ENCODE peak calls at places on chromosome 6, in nine cellular contexts. M is HT1080, O is posterior cingulate gyrus, F is left lobe of liver, B is right cardiac atrium, S is fibroblast of pulmonary artery, Q is H9, K is brain microvascular endothelial cell, H is Right ventricle myocardium superior. J is an unnamed sample.

GRCh38 chr6:10695086-10695657 is 400 bp downstream of the PAK1IP1 start:
- DNase-seq in M (no peak), O (no peak), F (no peak), B (no peak), S (peak; percentile 3), Q (no peak), K (no peak), H (no peak), J (no peak)

GRCh38 chr6:13305256-13305650 is 23.1 kb downstream of the TBC1D7 start:
- DNase-seq in M (no peak), O (no peak), F (no peak), B (no peak), S (no peak), Q (no peak), K (no peak), H (no peak), J (no peak)

GRCh38 chr6:156731436-156731835 is 45.7 kb upstream of the ARID1B start:
- DNase-seq in M (peak; percentile 64), O (no peak), F (no peak), B (no peak), S (peak; percentile 31), Q (no peak), K (peak; percentile 16), H (no peak), J (no peak)

GRCh38 chr6:163324928-163325784 is 89.4 kb upstream of the QKI start:
- DNase-seq in M (no peak), O (peak; percentile 56), F (peak; percentile 59), B (peak; percentile 89), S (peak; percentile 26), Q (no peak), K (peak; percentile 36), H (peak; percentile 74), J (no peak)

GRCh38 chr6:37130704-37131103 is 39.2 kb upstream of the PIM1 start:
- DNase-seq in M (peak; percentile 45), O (no peak), F (no peak), B (peak; percentile 58), S (no peak), Q (no peak), K (peak; percentile 41), H (no peak), J (peak; percentile 38)

GRCh38 chr6:11253594-11253993 is 21.1 kb upstream of the NEDD9 start:
- DNase-seq in M (no peak), O (no peak), F (no peak), B (no peak), S (no peak), Q (no peak), K (peak; percentile 28), H (no peak), J (no peak)

GRCh38 chr6:43940393-43941087 is 170.5 kb downstream of the VEGFA start:
- DNase-seq in M (no peak), O (no peak), F (no peak), B (no peak), S (no peak), Q (peak; percentile 12), K (no peak), H (no peak), J (no peak)

GRCh38 chr6:16129623-16130243 is 847 bp downstream of the MYLIP start:
- DNase-seq in M (peak; percentile 16), O (no peak), F (peak; percentile 54), B (peak; percentile 67), S (peak; percentile 24), Q (peak; percentile 36), K (no peak), H (peak; percentile 55), J (no peak)

GRCh38 chr6:44006123-44006871 is 121.0 kb downstream of the MRPL14 start:
- DNase-seq in M (peak; percentile 14), O (no peak), F (no peak), B (no peak), S (no peak), Q (no peak), K (no peak), H (no peak), J (no peak)

GRCh38 chr6:32666420-32667300 is at the start of gene HLA-DQB1:
- DNase-seq in M (peak; percentile 6), O (no peak), F (no peak), B (no peak), S (peak; percentile 23), Q (peak; percentile 75), K (no peak), H (no peak), J (no peak)

GRCh38 chr6:24122139-24122538 is 3.9 kb upstream of the NRSN1 start:
- DNase-seq in M (no peak), O (no peak), F (no peak), B (no peak), S (no peak), Q (no peak), K (no peak), H (no peak), J (no peak)

GRCh38 chr6:108119212-108120141 is 44.9 kb upstream of the OSTM1 start:
- DNase-seq in M (no peak), O (no peak), F (no peak), B (no peak), S (no peak), Q (peak; percentile 57), K (no peak), H (no peak), J (no peak)

GRCh38 chr6:14729186-14729871 is 516.5 kb upstream of the JARID2 start:
- DNase-seq in M (no peak), O (no peak), F (no peak), B (no peak), S (no peak), Q (no peak), K (no peak), H (no peak), J (no peak)

GRCh38 chr6:15023448-15023847 is 222.4 kb upstream of the JARID2 start:
- DNase-seq in M (no peak), O (no peak), F (no peak), B (no peak), S (no peak), Q (no peak), K (no peak), H (no peak), J (no peak)

GRCh38 chr6:145400508-145400907 is 334.8 kb downstream of the EPM2A start:
- DNase-seq in M (no peak), O (no peak), F (no peak), B (no peak), S (no peak), Q (no peak), K (no peak), H (no peak), J (no peak)

GRCh38 chr6:42197574-42198362 is 3.0 kb upstream of the GUCA1B start:
- DNase-seq in M (peak; percentile 78), O (no peak), F (no peak), B (no peak), S (peak; percentile 89), Q (no peak), K (peak; percentile 36), H (no peak), J (no peak)

GRCh38 chr6:64516393-64516792 is 880.8 kb downstream of the PHF3 start:
- DNase-seq in M (no peak), O (no peak), F (no peak), B (no peak), S (no peak), Q (no peak), K (no peak), H (no peak), J (no peak)

GRCh38 chr6:6686748-6687601 is 98.5 kb downstream of the LY86 start:
- DNase-seq in M (peak; percentile 95), O (no peak), F (peak; percentile 100), B (peak; percentile 96), S (peak; percentile 72), Q (peak; percentile 99), K (peak; percentile 76), H (peak; percentile 94), J (peak; percentile 88)

GRCh38 chr6:147699637-147700036 is 191.1 kb downstream of the SAMD5 start:
- DNase-seq in M (peak; percentile 76), O (no peak), F (no peak), B (no peak), S (peak; percentile 22), Q (no peak), K (peak; percentile 64), H (no peak), J (peak; percentile 6)

GRCh38 chr6:80254716-80255115 is 148.2 kb downstream of the BCKDHB start:
- DNase-seq in M (no peak), O (no peak), F (no peak), B (no peak), S (peak; percentile 31), Q (no peak), K (no peak), H (no peak), J (no peak)

GRCh38 chr6:158642097-158642601 is 2.4 kb downstream of the DYNLT1 start:
- DNase-seq in M (peak; percentile 97), O (no peak), F (no peak), B (no peak), S (peak; percentile 78), Q (no peak), K (peak; percentile 60), H (peak; percentile 61), J (peak; percentile 70)

GRCh38 chr6:140879861-140880260 is 1252.9 kb upstream of the GJE1 start:
- DNase-seq in M (peak; percentile 34), O (no peak), F (no peak), B (no peak), S (peak; percentile 88), Q (no peak), K (no peak), H (no peak), J (no peak)

GRCh38 chr6:158760618-158761250 is 58.4 kb downstream of the EZR start:
- DNase-seq in M (no peak), O (no peak), F (no peak), B (no peak), S (no peak), Q (no peak), K (no peak), H (no peak), J (no peak)